ENCODE peak calls at places on chromosomes 16 and 17, in ten cellular contexts. C is CD8-positive, alpha-beta memory T cell; N is fibroblast of the conjunctiva; B is NCI-H2029; L is AG04450; W is SHP77; A is NCI-H510A; U is RWPE1; Z is kidney glomerular epithelial cell; V is lower lobe of right lung. Q is an unnamed sample.

GRCh38 chr17:80940171-80941123 is 51.2 kb upstream of the CHMP6 start:
- DNase-seq in L (no peak), B (peak), N (no peak), A (peak), U (no peak), Z (no peak), C (no peak), V (peak), W (peak), Q (no peak)

GRCh38 chr17:64188088-64188487 is 58.1 kb upstream of the ERN1 start:
- DNase-seq in V (no peak), W (no peak), U (no peak), N (no peak), L (no peak), A (no peak), B (no peak), C (no peak), Z (no peak), Q (no peak)

GRCh38 chr16:3038256-3038655 is 1.5 kb upstream of the BICDL2 start:
- DNase-seq in A (no peak), C (no peak), V (no peak), Z (no peak), L (no peak), U (peak), N (no peak), W (peak), B (peak), Q (no peak)

GRCh38 chr17:64534187-64534586 is 27.4 kb downstream of the CEP95 start:
- DNase-seq in U (no peak), Z (no peak), A (no peak), B (no peak), L (no peak), N (no peak), V (no peak), W (no peak), C (no peak), Q (peak)

GRCh38 chr16:57634171-57634570 is 5.7 kb downstream of the ADGRG1 start:
- DNase-seq in C (no peak), A (no peak), Z (no peak), W (no peak), B (no peak), N (no peak), U (peak), V (no peak), L (no peak), Q (no peak)

GRCh38 chr16:10988879-10989278 is 44.5 kb downstream of the CLEC16A start:
- DNase-seq in V (no peak), A (no peak), W (no peak), Z (no peak), L (no peak), N (no peak), C (no peak), U (no peak), B (no peak), Q (no peak)

GRCh38 chr17:49964539-49965521 is 4.2 kb upstream of the DLX4 start:
- DNase-seq in U (no peak), W (no peak), B (no peak), N (no peak), C (no peak), A (no peak), Z (no peak), L (no peak), V (no peak), Q (no peak)

GRCh38 chr17:1347681-1348318 is 52.2 kb downstream of the YWHAE start:
- DNase-seq in Z (peak), C (no peak), U (no peak), B (no peak), W (no peak), L (no peak), A (no peak), N (no peak), V (peak), Q (peak)

GRCh38 chr17:27158390-27158789 is 135.5 kb upstream of the WSB1 start:
- DNase-seq in U (no peak), Z (no peak), N (no peak), L (no peak), V (peak), C (no peak), A (no peak), W (no peak), B (no peak), Q (no peak)

GRCh38 chr17:1590031-1590746 is 27.6 kb upstream of the PITPNA start:
- DNase-seq in Z (peak), L (peak), A (no peak), U (peak), C (no peak), W (no peak), N (peak), B (no peak), V (peak), Q (peak)

GRCh38 chr17:75823257-75824041 is 20.8 kb downstream of the UNC13D start:
- DNase-seq in Z (no peak), A (no peak), W (no peak), V (no peak), U (no peak), C (no peak), B (no peak), L (no peak), N (no peak), Q (no peak)

GRCh38 chr17:79356839-79357447 is 253.9 kb downstream of the RBFOX3 start:
- DNase-seq in L (no peak), U (no peak), C (no peak), B (no peak), V (no peak), Z (no peak), A (no peak), W (no peak), N (no peak), Q (no peak)

GRCh38 chr16:57613514-57613913 is 14.9 kb upstream of the ADGRG1 start:
- DNase-seq in N (no peak), L (no peak), A (no peak), B (no peak), C (no peak), U (no peak), Z (no peak), V (no peak), W (no peak), Q (no peak)

GRCh38 chr16:88063201-88063773 is 112.1 kb downstream of the BANP start:
- DNase-seq in V (no peak), W (no peak), A (no peak), C (no peak), Z (peak), N (peak), B (no peak), L (peak), U (no peak), Q (no peak)

GRCh38 chr16:21166561-21166961 is 8.1 kb downstream of the LDAF1 start:
- DNase-seq in C (no peak), L (no peak), W (no peak), V (no peak), Z (peak), B (no peak), A (no peak), U (no peak), N (no peak), Q (no peak)

GRCh38 chr16:82995927-82996441 is 369.2 kb downstream of the CDH13 start:
- DNase-seq in A (no peak), W (peak), B (peak), V (no peak), N (peak), U (peak), C (no peak), Z (peak), L (peak), Q (peak)

GRCh38 chr17:83195330-83196087 is 116.1 kb downstream of the METRNL start:
- DNase-seq in Z (no peak), V (peak), C (no peak), W (no peak), B (no peak), U (peak), L (no peak), A (no peak), N (peak), Q (no peak)

GRCh38 chr16:28292731-28293588 is 635 bp downstream of the SBK1 start:
- DNase-seq in W (peak), C (peak), U (no peak), Z (no peak), L (no peak), A (peak), B (peak), N (no peak), V (no peak), Q (no peak)

GRCh38 chr16:65889533-65889966 is 476.9 kb upstream of the CDH5 start:
- DNase-seq in B (peak), N (no peak), U (peak), C (no peak), Z (no peak), W (peak), L (no peak), A (peak), V (no peak), Q (peak)

GRCh38 chr17:5097101-5097834 is 14.4 kb downstream of the ZNF232 start:
- DNase-seq in N (no peak), V (peak), Z (no peak), U (no peak), L (no peak), B (peak), W (no peak), A (peak), C (no peak), Q (no peak)

GRCh38 chr17:16872836-16873653 is 98.9 kb downstream of the TNFRSF13B start:
- DNase-seq in Z (no peak), B (no peak), L (no peak), W (peak), V (no peak), U (peak), A (no peak), N (no peak), C (no peak), Q (no peak)

GRCh38 chr17:40909755-40910154 is 24.7 kb upstream of the KRT20 start:
- DNase-seq in B (no peak), V (no peak), U (peak), Z (peak), C (no peak), N (peak), L (peak), A (no peak), W (no peak), Q (no peak)

GRCh38 chr16:72857841-72858594 is 189.9 kb downstream of the ZFHX3 start:
- DNase-seq in L (no peak), N (no peak), V (no peak), A (no peak), C (no peak), Z (no peak), U (no peak), W (no peak), B (no peak), Q (no peak)

GRCh38 chr17:81713556-81714411 is 1.7 kb downstream of the SLC25A10 start:
- DNase-seq in W (peak), U (no peak), N (no peak), B (no peak), A (no peak), C (no peak), L (no peak), Z (no peak), V (no peak), Q (no peak)

GRCh38 chr16:75206749-75207451 is at the start of gene CTRB2:
- DNase-seq in A (no peak), V (peak), Z (no peak), W (no peak), C (no peak), L (no peak), B (no peak), U (no peak), N (no peak), Q (no peak)

GRCh38 chr17:82320956-82321927 is 3.8 kb upstream of the CD7 start:
- DNase-seq in U (no peak), A (no peak), L (no peak), Z (no peak), C (peak), N (no peak), B (no peak), V (peak), W (no peak), Q (no peak)

GRCh38 chr17:16878547-16879100 is 93.3 kb downstream of the TNFRSF13B start:
- DNase-seq in B (no peak), L (no peak), U (no peak), C (no peak), W (no peak), N (no peak), A (no peak), V (no peak), Z (no peak), Q (no peak)

Q was measured in endothelial cell of umbilical vein.